ENCODE peak calls at places on chromosomes 5 and 9, in five cellular contexts. W, B, L, E and M are unnamed samples.

GRCh38 chr9:36949470-36949869 is 84.6 kb downstream of the PAX5 start:
- DNase-seq in W (no peak), B (no peak), L (no peak), E (no peak), M (no peak)

GRCh38 chr5:16937023-16937379 is 913 bp upstream of the MYO10 start:
- DNase-seq in W (no peak), B (no peak), L (no peak), E (no peak), M (no peak)

GRCh38 chr9:124716795-124717194 is 54.3 kb downstream of the NR6A1 start:
- DNase-seq in W (no peak), B (peak), L (no peak), E (no peak), M (no peak)

GRCh38 chr5:157502143-157502647 is 42.2 kb downstream of the NIPAL4 start:
- DNase-seq in W (no peak), B (peak), L (no peak), E (no peak), M (peak)

GRCh38 chr5:24232929-24233328 is 411.8 kb downstream of the CDH10 start:
- DNase-seq in W (no peak), B (no peak), L (no peak), E (no peak), M (no peak)

GRCh38 chr9:95756101-95756500 is 119.4 kb upstream of the ERCC6L2 start:
- DNase-seq in W (no peak), B (no peak), L (no peak), E (no peak), M (no peak)

GRCh38 chr9:1008256-1008655 is 31.8 kb downstream of the DMRT3 start:
- DNase-seq in W (no peak), B (peak), L (no peak), E (no peak), M (peak)

GRCh38 chr9:99158629-99159028 is 53.7 kb downstream of the TGFBR1 start:
- DNase-seq in W (no peak), B (no peak), L (no peak), E (no peak), M (no peak)

GRCh38 chr5:50744761-50745160 is 78.3 kb downstream of the PARP8 start:
- DNase-seq in W (no peak), B (peak), L (no peak), E (no peak), M (peak)

GRCh38 chr5:18742830-18743229 is 1108.6 kb downstream of the TAF11L14 start:
- DNase-seq in W (no peak), B (no peak), L (no peak), E (no peak), M (no peak)

GRCh38 chr5:108381955-108382783 is at the start of gene FBXL17:
- DNase-seq in W (peak), B (peak), L (peak), E (peak), M (peak)

GRCh38 chr5:14267166-14267838 is 124.2 kb downstream of the TRIO start:
- DNase-seq in W (no peak), B (no peak), L (no peak), E (no peak), M (no peak)

GRCh38 chr5:149803641-149804468 is 73.7 kb downstream of the PPARGC1B start:
- DNase-seq in W (no peak), B (peak), L (no peak), E (no peak), M (peak)

GRCh38 chr5:122420126-122420525 is 108.1 kb downstream of the SNCAIP start:
- DNase-seq in W (no peak), B (peak), L (no peak), E (no peak), M (no peak)

GRCh38 chr9:35774907-35775635 is 16.3 kb upstream of the NPR2 start:
- DNase-seq in W (no peak), B (no peak), L (no peak), E (peak), M (no peak)

GRCh38 chr9:105053209-105053652 is 125.3 kb upstream of the ABCA1 start:
- DNase-seq in W (no peak), B (peak), L (no peak), E (no peak), M (peak)

GRCh38 chr5:79514391-79515105 is 614 bp upstream of the HOMER1 start:
- DNase-seq in W (peak), B (peak), L (peak), E (peak), M (peak)

GRCh38 chr9:72361227-72361626 is 3.8 kb downstream of the ZFAND5 start:
- DNase-seq in W (no peak), B (no peak), L (no peak), E (no peak), M (peak)
- H3K4ac ChIP-seq in W (no peak), B (no peak), L (no peak), E (no peak), M (no peak)

GRCh38 chr9:85514256-85514655 is 227.5 kb downstream of the AGTPBP1 start:
- DNase-seq in W (no peak), B (no peak), L (no peak), E (no peak), M (no peak)
- H2AFZ ChIP-seq in W (no peak), B (no peak), L (peak), E (no peak), M (no peak)

GRCh38 chr5:80978772-80979317 is 18.7 kb downstream of the RASGRF2 start:
- DNase-seq in W (no peak), B (no peak), L (no peak), E (no peak), M (no peak)

GRCh38 chr5:80977764-80978163 is 17.6 kb downstream of the RASGRF2 start:
- DNase-seq in W (no peak), B (peak), L (no peak), E (no peak), M (peak)

GRCh38 chr5:80976985-80977384 is 16.8 kb downstream of the RASGRF2 start:
- DNase-seq in W (no peak), B (no peak), L (no peak), E (no peak), M (no peak)

GRCh38 chr5:80985600-80986228 is 25.6 kb downstream of the RASGRF2 start:
- DNase-seq in W (no peak), B (no peak), L (no peak), E (no peak), M (peak)

GRCh38 chr5:80982093-80982492 is 21.9 kb downstream of the RASGRF2 start:
- DNase-seq in W (no peak), B (no peak), L (no peak), E (no peak), M (no peak)
- H3K4ac ChIP-seq in W (no peak), B (no peak), L (no peak), E (no peak), M (no peak)

DNA sequence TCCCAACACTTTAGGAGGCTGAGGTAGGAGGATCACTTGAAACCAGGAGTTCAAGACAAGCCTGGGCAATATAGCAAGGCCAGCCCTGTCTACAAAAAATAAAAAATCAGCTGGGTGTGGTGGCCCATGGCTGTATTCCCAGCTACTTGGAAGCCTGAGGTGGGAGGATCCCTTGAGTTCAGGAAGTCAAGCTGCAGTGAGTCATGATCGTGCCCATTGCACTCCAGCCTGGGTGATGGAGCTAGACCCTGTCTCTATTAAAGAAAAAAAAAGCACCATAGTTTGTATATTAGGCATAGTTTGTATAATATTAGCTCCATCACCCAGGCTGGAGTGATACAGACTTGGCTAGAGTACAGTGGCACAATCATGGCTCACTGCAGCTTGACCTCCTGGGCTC is 9.6 kb upstream of the NME5 start:
- DNase-seq in W (no peak), B (peak), L (no peak), E (no peak), M (peak)
- H2AFZ ChIP-seq in W (no peak), B (peak), L (no peak), E (no peak), M (no peak)

GRCh38 chr9:111598730-111599091 is 736 bp downstream of the PTGR1 start:
- DNase-seq in W (no peak), B (peak), L (peak), E (no peak), M (peak)
- H3K4ac ChIP-seq in W (no peak), B (peak), L (no peak), E (no peak), M (peak)

GRCh38 chr9:136792321-136793062 is 1.3 kb downstream of the TMEM141 start:
- DNase-seq in W (no peak), B (no peak), L (no peak), E (no peak), M (no peak)

GRCh38 chr9:136791466-136792276 is 527 bp downstream of the TMEM141 start:
- DNase-seq in W (peak), B (no peak), L (peak), E (peak), M (peak)

GRCh38 chr9:136793063-136793946 is 2.2 kb downstream of the TMEM141 start:
- DNase-seq in W (peak), B (no peak), L (no peak), E (no peak), M (no peak)

GRCh38 chr9:136789523-136789937 is 1.6 kb upstream of the TMEM141 start:
- DNase-seq in W (no peak), B (no peak), L (no peak), E (no peak), M (no peak)

DNA sequence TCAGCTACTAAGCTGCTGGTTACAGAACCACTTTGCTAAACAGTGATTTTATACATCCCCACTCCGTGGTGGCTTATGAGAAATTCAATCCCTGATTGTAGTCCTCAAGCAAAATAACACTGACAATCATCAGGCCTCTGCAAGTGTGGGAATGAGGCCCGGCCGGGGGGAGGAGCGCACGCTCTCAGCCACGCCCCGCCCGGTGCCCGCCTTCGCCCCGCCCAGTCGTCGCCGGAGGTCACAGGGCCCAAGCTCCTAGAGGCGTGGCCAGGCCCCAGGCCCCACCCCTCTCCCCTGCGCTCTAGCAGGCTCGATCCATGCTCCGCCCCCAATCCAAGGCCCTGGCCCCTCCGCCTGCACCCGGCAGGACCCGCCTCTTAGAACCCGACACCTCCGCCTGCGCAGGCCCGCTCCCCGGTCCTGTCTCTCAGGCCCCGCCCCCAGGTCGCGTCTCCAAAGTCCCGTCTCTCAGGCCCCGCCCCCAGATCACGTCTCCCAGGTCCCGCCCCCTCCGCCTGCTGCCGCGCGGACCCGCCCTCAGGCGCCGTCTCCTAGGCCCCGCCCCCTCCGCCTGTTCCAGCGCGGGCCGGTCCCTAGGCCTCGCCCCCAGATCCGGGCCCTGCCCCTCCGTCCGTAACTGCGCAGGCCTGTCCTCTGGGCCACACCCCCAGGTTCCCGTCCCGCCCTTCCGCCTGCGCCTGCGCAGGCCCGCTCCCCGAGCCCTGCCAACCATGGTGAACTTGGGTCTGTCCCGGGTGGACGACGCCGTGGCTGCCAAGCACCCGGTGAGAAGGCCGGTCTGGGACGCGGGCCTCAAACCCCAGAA is at the start of gene TMEM141:
- DNase-seq in W (peak), B (peak), L (peak), E (peak), M (peak)
- H2AFZ ChIP-seq in W (no peak), B (peak), L (peak), E (no peak), M (peak)

GRCh38 chr9:15121591-15121990 is 185.4 kb downstream of the TTC39B start:
- DNase-seq in W (no peak), B (no peak), L (no peak), E (no peak), M (no peak)

GRCh38 chr9:15115041-15115440 is 192.0 kb downstream of the TTC39B start:
- DNase-seq in W (no peak), B (no peak), L (no peak), E (no peak), M (no peak)

GRCh38 chr9:15113288-15113687 is 193.7 kb downstream of the TTC39B start:
- DNase-seq in W (no peak), B (no peak), L (no peak), E (no peak), M (no peak)

GRCh38 chr9:15115702-15116639 is 191.0 kb downstream of the TTC39B start:
- DNase-seq in W (no peak), B (no peak), L (peak), E (no peak), M (no peak)
- H3K4ac ChIP-seq in W (no peak), B (no peak), L (no peak), E (no peak), M (no peak)

GRCh38 chr9:38181866-38182265 is 112.8 kb upstream of the SHB start:
- DNase-seq in W (no peak), B (no peak), L (no peak), E (no peak), M (no peak)
- H2AFZ ChIP-seq in W (no peak), B (no peak), L (no peak), E (no peak), M (no peak)

GRCh38 chr5:147037517-147038205 is 159.1 kb upstream of the PPP2R2B start:
- DNase-seq in W (no peak), B (peak), L (no peak), E (no peak), M (peak)

GRCh38 chr5:147040856-147041255 is 162.3 kb upstream of the PPP2R2B start:
- DNase-seq in W (no peak), B (no peak), L (no peak), E (no peak), M (no peak)

GRCh38 chr5:147036691-147037245 is 158.2 kb upstream of the PPP2R2B start:
- DNase-seq in W (no peak), B (no peak), L (no peak), E (no peak), M (no peak)
- H3K4ac ChIP-seq in W (no peak), B (no peak), L (no peak), E (no peak), M (no peak)

DNA sequence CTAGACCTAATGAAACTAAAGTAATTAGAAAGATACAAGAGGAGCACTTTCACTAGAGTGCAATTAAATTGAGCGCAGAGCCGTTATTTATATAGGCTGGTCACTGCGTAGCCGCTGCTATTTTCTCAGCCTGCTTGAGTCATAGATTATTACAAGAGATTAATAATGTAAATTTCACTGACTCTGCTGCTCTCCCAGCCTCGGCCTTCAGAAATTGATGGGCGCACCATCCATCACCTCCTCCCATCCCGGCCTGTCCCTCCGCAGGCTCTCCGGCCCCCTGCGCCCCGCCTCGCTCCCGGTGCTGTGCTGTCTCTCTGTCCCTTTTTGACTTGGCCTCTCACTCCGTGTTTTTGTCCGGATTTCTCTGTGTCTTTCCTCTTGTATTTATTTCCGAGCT is 268.0 kb upstream of the MVB12B start:
- DNase-seq in W (no peak), B (no peak), L (no peak), E (no peak), M (no peak)
- H2AFZ ChIP-seq in W (no peak), B (no peak), L (no peak), E (no peak), M (no peak)